ENCODE peak calls at places on chromosomes 3 and 15, in seven cellular contexts. K is choroid plexus epithelial cell, P is bronchial epithelial cell, R is dorsolateral prefrontal cortex, U is stomach, Z is psoas muscle, B is NB4. L is an unnamed sample.

GRCh38 chr15:88873786-88874185 is 21.6 kb downstream of the HAPLN3 start:
- DNase-seq in K (no peak), P (no peak), R (no peak), U (no peak), Z (no peak), B (no peak), L (no peak)

GRCh38 chr15:59327942-59328341 is 44.7 kb downstream of the MYO1E start:
- DNase-seq in K (no peak), P (no peak), R (no peak), U (no peak), Z (no peak), B (peak), L (no peak)

GRCh38 chr3:99925584-99925983 is 107.9 kb downstream of the CMSS1 start:
- DNase-seq in K (peak), P (peak), R (no peak), U (peak), Z (no peak), B (no peak), L (peak)

GRCh38 chr15:90001062-90001682 is at the start of gene ZNF710:
- DNase-seq in K (peak), P (peak), R (no peak), U (no peak), Z (peak), B (peak), L (no peak)

GRCh38 chr3:118817748-118818165 is 216.9 kb downstream of the IGSF11 start:
- DNase-seq in K (peak), P (peak), R (peak), U (peak), Z (no peak), B (peak), L (no peak)

GRCh38 chr15:24956131-24956838 is 1.5 kb downstream of the SNRPN start:
- DNase-seq in K (peak), P (peak), R (peak), U (peak), Z (peak), B (no peak), L (peak)

GRCh38 chr3:28467414-28467813 is 118.8 kb upstream of the AZI2 start:
- DNase-seq in K (no peak), P (peak), R (no peak), U (no peak), Z (no peak), B (no peak), L (no peak)

GRCh38 chr3:51243919-51244318 is 141.2 kb upstream of the MANF start:
- DNase-seq in K (no peak), P (no peak), R (no peak), U (no peak), Z (no peak), B (peak), L (no peak)

GRCh38 chr15:77837649-77838025 is 204.9 kb upstream of the LINGO1 start:
- DNase-seq in K (no peak), P (no peak), R (no peak), U (no peak), Z (no peak), B (no peak), L (no peak)

GRCh38 chr3:53254810-53255359 is 937 bp downstream of the TKT start:
- DNase-seq in K (peak), P (peak), R (no peak), U (peak), Z (peak), B (peak), L (peak)

GRCh38 chr3:185216587-185216918 is 37.3 kb downstream of the EHHADH start:
- DNase-seq in K (peak), P (no peak), R (no peak), U (no peak), Z (no peak), B (no peak), L (no peak)

GRCh38 chr3:71713041-71713440 is 12.2 kb downstream of the EIF4E3 start:
- DNase-seq in K (no peak), P (peak), R (no peak), U (no peak), Z (no peak), B (no peak), L (peak)

GRCh38 chr15:39616731-39617455 is 36.0 kb downstream of the THBS1 start:
- DNase-seq in K (no peak), P (peak), R (no peak), U (no peak), Z (no peak), B (no peak), L (no peak)

GRCh38 chr15:43519207-43519606 is 1.8 kb downstream of the MAP1A start:
- DNase-seq in K (no peak), P (no peak), R (peak), U (no peak), Z (no peak), B (no peak), L (no peak)

GRCh38 chr15:68991723-68992122 is 22.8 kb upstream of the NOX5 start:
- DNase-seq in K (peak), P (peak), R (no peak), U (peak), Z (no peak), B (no peak), L (peak)

GRCh38 chr3:182118081-182118480 is 406.4 kb downstream of the SOX2 start:
- DNase-seq in K (peak), P (peak), R (no peak), U (no peak), Z (no peak), B (no peak), L (no peak)

GRCh38 chr3:119600732-119601131 is 3.0 kb downstream of the PLA1A start:
- DNase-seq in K (no peak), P (no peak), R (no peak), U (no peak), Z (peak), B (peak), L (no peak)

GRCh38 chr3:2024037-2024436 is 74.6 kb upstream of the CNTN4 start:
- DNase-seq in K (peak), P (no peak), R (no peak), U (no peak), Z (no peak), B (no peak), L (no peak)

GRCh38 chr3:10194328-10195071 is 29.8 kb downstream of the IRAK2 start:
- DNase-seq in K (no peak), P (peak), R (no peak), U (no peak), Z (peak), B (peak), L (no peak)

GRCh38 chr15:95664435-95664834 is 666.1 kb upstream of the NR2F2 start:
- DNase-seq in K (no peak), P (no peak), R (no peak), U (no peak), Z (no peak), B (no peak), L (no peak)

GRCh38 chr3:160676547-160677303 is at the start of gene ARL14:
- DNase-seq in K (peak), P (peak), R (no peak), U (peak), Z (no peak), B (no peak), L (no peak)

GRCh38 chr3:182789371-182789770 is 3.9 kb upstream of the ATP11B start:
- DNase-seq in K (peak), P (peak), R (no peak), U (no peak), Z (no peak), B (no peak), L (no peak)

GRCh38 chr3:128603811-128604447 is 46.7 kb downstream of the RPN1 start:
- DNase-seq in K (peak), P (no peak), R (no peak), U (no peak), Z (no peak), B (peak), L (no peak)

GRCh38 chr15:25171111-25171811 is 216.5 kb downstream of the SNRPN start:
- DNase-seq in K (no peak), P (no peak), R (no peak), U (no peak), Z (peak), B (no peak), L (no peak)

GRCh38 chr15:92377083-92377789 is 16.4 kb upstream of the ST8SIA2 start:
- DNase-seq in K (no peak), P (peak), R (no peak), U (no peak), Z (peak), B (no peak), L (no peak)

GRCh38 chr3:172290457-172290856 is 157.8 kb downstream of the GHSR start:
- DNase-seq in K (no peak), P (no peak), R (no peak), U (no peak), Z (no peak), B (no peak), L (no peak)

GRCh38 chr3:108131105-108131794 is 40.4 kb upstream of the CD47 start:
- DNase-seq in K (peak), P (peak), R (no peak), U (no peak), Z (no peak), B (no peak), L (no peak)

GRCh38 chr3:89847955-89848354 is 740.5 kb downstream of the EPHA3 start:
- DNase-seq in K (peak), P (peak), R (no peak), U (no peak), Z (no peak), B (no peak), L (no peak)

DNA sequence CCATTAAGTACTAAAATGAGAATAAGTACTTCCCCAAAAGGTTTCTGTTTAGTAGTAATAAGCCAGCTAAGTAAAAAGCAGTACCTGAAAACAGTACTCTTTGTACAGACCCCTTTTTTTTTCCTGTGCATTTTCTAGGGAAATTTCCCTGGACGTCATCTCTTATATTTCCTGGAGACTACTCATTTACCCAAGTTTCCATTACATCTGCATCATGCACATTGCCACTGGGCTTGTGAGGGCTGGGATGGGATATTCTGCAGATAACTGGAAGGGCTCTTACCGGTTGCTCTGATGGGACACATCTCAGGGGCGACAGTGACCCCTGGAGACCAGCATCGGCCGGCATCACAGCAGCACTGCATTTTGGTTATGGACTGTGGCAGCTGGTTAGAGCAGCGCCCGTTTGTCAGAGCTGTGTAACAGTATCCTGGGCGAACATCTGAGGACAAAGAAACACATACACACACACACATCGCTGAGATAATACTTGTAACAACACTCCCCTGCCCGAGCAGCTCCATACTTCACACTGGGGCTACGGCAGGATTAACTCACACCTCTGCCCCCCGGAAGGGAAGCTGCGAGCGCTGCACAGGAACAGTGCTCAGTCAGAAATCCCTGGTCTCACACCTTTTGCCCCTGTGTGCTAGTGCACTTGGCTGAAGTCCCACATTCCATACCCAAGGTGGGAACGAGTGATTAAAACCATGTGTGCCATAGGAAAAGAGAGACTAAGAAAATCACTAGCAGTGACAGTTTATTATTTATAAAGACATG is 124.9 kb downstream of the FBN1 start:
- DNase-seq in K (peak), P (no peak), R (no peak), U (no peak), Z (no peak), B (peak), L (no peak)
- TF ChIP-seq CTCF in K (no peak), P (no peak), R (no peak), U (no peak), Z (no peak), B (no peak), L (no peak)

GRCh38 chr3:45330500-45331295 is 57.7 kb upstream of the LARS2 start:
- DNase-seq in K (no peak), P (no peak), R (no peak), U (no peak), Z (no peak), B (no peak), L (no peak)
- TF ChIP-seq CTCF in K (no peak), P (no peak), R (no peak), U (no peak), Z (no peak), B (no peak), L (no peak)

GRCh38 chr3:173586176-173586575 is 188.6 kb downstream of the NLGN1 start:
- DNase-seq in K (no peak), P (no peak), R (no peak), U (no peak), Z (no peak), B (no peak), L (no peak)

GRCh38 chr3:173584834-173585831 is 187.6 kb downstream of the NLGN1 start:
- DNase-seq in K (peak), P (no peak), R (peak), U (no peak), Z (peak), B (no peak), L (no peak)

GRCh38 chr3:173587055-173587454 is 189.5 kb downstream of the NLGN1 start:
- DNase-seq in K (no peak), P (no peak), R (no peak), U (no peak), Z (no peak), B (no peak), L (no peak)

GRCh38 chr3:173583496-173583895 is 186.0 kb downstream of the NLGN1 start:
- DNase-seq in K (no peak), P (no peak), R (no peak), U (no peak), Z (no peak), B (no peak), L (no peak)

DNA sequence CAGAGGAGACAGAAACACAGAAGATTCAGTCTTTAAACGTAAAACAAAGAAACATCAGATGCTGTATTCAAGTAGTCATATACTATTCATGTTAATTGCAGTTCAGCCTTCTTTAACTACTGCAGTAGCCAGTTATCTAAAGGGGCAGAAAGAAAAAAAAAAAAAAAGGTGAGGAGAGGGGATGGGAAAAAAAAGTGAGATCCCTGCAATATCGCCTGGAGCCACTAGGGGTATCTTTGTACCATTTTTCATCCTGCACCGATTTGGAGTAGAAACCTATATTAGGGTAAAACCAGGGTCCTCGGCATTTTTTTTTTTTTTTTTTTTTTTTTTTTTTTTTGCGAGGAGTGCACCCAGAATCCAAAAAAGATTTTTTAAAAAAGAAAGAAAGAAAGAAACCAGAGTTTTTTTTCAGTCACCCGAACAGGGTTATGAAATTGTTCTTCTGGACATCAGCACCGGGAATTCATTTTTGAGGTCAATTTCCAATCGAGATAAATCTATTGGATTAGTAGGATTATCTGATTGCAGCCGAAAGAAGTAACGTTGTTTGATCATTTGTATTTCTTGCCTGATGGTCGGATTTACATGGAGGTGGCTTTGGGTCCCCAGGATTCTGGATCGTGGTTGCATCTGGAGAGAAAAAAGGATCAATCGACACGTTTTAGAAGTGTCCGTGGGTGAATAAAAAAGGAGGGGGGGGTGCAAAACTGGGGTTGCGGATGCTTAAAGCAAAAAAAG is 186.7 kb downstream of the NLGN1 start:
- DNase-seq in K (peak), P (peak), R (peak), U (no peak), Z (no peak), B (peak), L (no peak)
- TF ChIP-seq CTCF in K (peak), P (peak), R (peak), U (no peak), Z (peak), B (peak), L (no peak)

DNA sequence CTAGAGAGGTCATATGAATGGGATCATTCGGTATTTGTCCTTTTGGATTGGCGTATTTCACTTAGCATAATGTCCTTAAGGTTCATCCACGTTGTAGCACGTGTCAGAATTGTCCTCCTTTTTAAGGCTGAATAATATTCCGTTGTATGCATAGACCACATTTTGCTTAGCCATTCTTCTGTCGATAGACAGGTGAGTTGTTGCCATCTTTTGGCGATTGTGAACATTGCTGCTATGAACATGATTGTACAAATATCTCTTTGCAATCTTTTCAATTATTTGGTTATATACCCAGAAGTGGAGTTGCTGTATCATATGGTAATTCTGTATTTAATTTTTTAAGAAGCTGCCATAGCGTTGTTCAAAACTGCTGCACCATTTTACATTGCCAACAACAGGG is 52.4 kb upstream of the GOLGA8J start:
- DNase-seq in K (no peak), P (no peak), R (no peak), U (no peak), Z (no peak), B (no peak), L (no peak)
- TF ChIP-seq CTCF in K (peak), P (peak), R (no peak), U (no peak), Z (no peak), B (no peak), L (no peak)